ENCODE peak calls at places on chromosomes 11 and 22, in four cellular contexts. S is A549, U is HepG2, X is K562. Q is an unnamed sample.

GRCh38 chr22:37894939-37895670 is 11.0 kb upstream of the MICALL1 start:
- DNase-seq in S (no peak), X (no peak), U (no peak), Q (peak)

GRCh38 chr11:61897387-61898246 is 6.3 kb upstream of the FADS3 start:
- DNase-seq in S (peak), X (peak), U (peak), Q (peak)

GRCh38 chr22:48318173-48318572 is 1509.5 kb downstream of the BRD1 start:
- DNase-seq in X (no peak), U (no peak), S (no peak), Q (peak)

GRCh38 chr11:85619497-85619896 is 7.6 kb downstream of the DLG2 start:
- DNase-seq in S (no peak), X (no peak), U (no peak), Q (no peak)

GRCh38 chr11:313304-313786 is 495 bp upstream of the IFITM1 start:
- DNase-seq in X (no peak), U (no peak), S (no peak), Q (no peak)

GRCh38 chr11:94876645-94877445 is 96.5 kb downstream of the CWC15 start:
- DNase-seq in S (peak), U (peak), X (peak), Q (no peak)

GRCh38 chr11:46006418-46007070 is 84.1 kb downstream of the LARGE2 start:
- DNase-seq in X (peak), S (peak), U (peak), Q (no peak)

GRCh38 chr11:26964335-26964734 is 29.6 kb upstream of the FIBIN start:
- DNase-seq in S (no peak), U (no peak), X (no peak), Q (no peak)

GRCh38 chr11:61834278-61835004 is 6.3 kb downstream of the FADS2 start:
- DNase-seq in X (peak), U (no peak), S (no peak), Q (peak)

GRCh38 chr22:32761251-32761903 is 40.1 kb upstream of the TIMP3 start:
- DNase-seq in X (no peak), U (no peak), S (no peak), Q (no peak)

GRCh38 chr11:36447947-36448346 is 62.1 kb downstream of the TRAF6 start:
- DNase-seq in U (no peak), X (no peak), S (no peak), Q (no peak)

GRCh38 chr22:32880906-32881596 is 79.5 kb downstream of the TIMP3 start:
- DNase-seq in S (no peak), U (no peak), X (peak), Q (no peak)

GRCh38 chr11:100753562-100753961 is 66.5 kb downstream of the ARHGAP42 start:
- DNase-seq in S (no peak), X (no peak), U (no peak), Q (peak)

GRCh38 chr22:35212996-35213395 is 44.3 kb upstream of the HMGXB4 start:
- DNase-seq in U (no peak), X (no peak), S (no peak), Q (no peak)

GRCh38 chr11:87033561-87033960 is 4.2 kb upstream of the TMEM135 start:
- DNase-seq in S (no peak), X (no peak), U (no peak), Q (no peak)

GRCh38 chr11:133598879-133599278 is 66.6 kb upstream of the OPCML start:
- DNase-seq in U (no peak), X (no peak), S (no peak), Q (no peak)

GRCh38 chr11:60927061-60927592 is 2.9 kb downstream of the TMEM132A start:
- DNase-seq in S (no peak), U (no peak), X (no peak), Q (no peak)

GRCh38 chr22:27534720-27535125 is 266.8 kb downstream of the MN1 start:
- DNase-seq in U (peak), S (no peak), X (no peak), Q (no peak)

GRCh38 chr22:47162865-47163264 is 400.4 kb downstream of the TBC1D22A start:
- DNase-seq in U (no peak), X (no peak), S (no peak), Q (peak)

GRCh38 chr22:27670701-27671412 is 130.7 kb downstream of the MN1 start:
- DNase-seq in U (peak), S (no peak), X (peak), Q (peak)

GRCh38 chr11:88478136-88478785 is 140.7 kb upstream of the CTSC start:
- DNase-seq in U (no peak), X (no peak), S (no peak), Q (no peak)

GRCh38 chr22:34592341-34592740 is 473.6 kb upstream of the ISX start:
- DNase-seq in U (no peak), S (no peak), X (no peak), Q (no peak)

GRCh38 chr11:114285599-114285998 is 10.6 kb upstream of the NNMT start:
- DNase-seq in S (no peak), U (no peak), X (peak), Q (no peak)

GRCh38 chr11:2097356-2097997 is 41.7 kb downstream of the IGF2 start:
- DNase-seq in X (no peak), U (peak), S (no peak), Q (peak)

GRCh38 chr22:36461665-36462474 is 19.6 kb downstream of the TXN2 start:
- DNase-seq in X (no peak), S (peak), U (peak), Q (no peak)

GRCh38 chr11:14578551-14578956 is 58.4 kb upstream of the PSMA1 start:
- DNase-seq in X (peak), S (no peak), U (peak), Q (no peak)

GRCh38 chr11:33658195-33658900 is 42.3 kb downstream of the C11orf91 start:
- DNase-seq in X (no peak), S (no peak), U (no peak), Q (no peak)

GRCh38 chr11:43825217-43825816 is 55.3 kb upstream of the ALKBH3 start:
- DNase-seq in X (peak), S (peak), U (peak), Q (no peak)

GRCh38 chr11:35515224-35515623 is 10.2 kb downstream of the PAMR1 start:
- DNase-seq in X (no peak), S (no peak), U (no peak), Q (no peak)

GRCh38 chr11:10289765-10290420 is 4.1 kb downstream of the SBF2 start:
- DNase-seq in S (no peak), U (no peak), X (no peak), Q (no peak)

GRCh38 chr11:3105791-3106735 is 48.8 kb upstream of the CARS1 start:
- DNase-seq in U (no peak), X (no peak), S (no peak), Q (peak)

GRCh38 chr22:35037089-35037488 is 28.9 kb upstream of the ISX start:
- DNase-seq in X (no peak), U (no peak), S (no peak), Q (peak)

GRCh38 chr11:62054081-62054480 is 69.7 kb upstream of the INCENP start:
- DNase-seq in S (no peak), X (no peak), U (no peak), Q (no peak)

GRCh38 chr11:103051986-103052385 is 40.0 kb downstream of the DCUN1D5 start:
- DNase-seq in U (no peak), X (no peak), S (no peak), Q (no peak)

GRCh38 chr11:103051158-103051801 is 40.7 kb downstream of the DCUN1D5 start:
- DNase-seq in U (no peak), S (no peak), X (no peak), Q (no peak)

GRCh38 chr11:103053997-103054396 is 38.0 kb downstream of the DCUN1D5 start:
- DNase-seq in U (no peak), X (no peak), S (no peak), Q (no peak)

GRCh38 chr11:103055174-103055890 is 36.6 kb downstream of the DCUN1D5 start:
- DNase-seq in S (no peak), X (peak), U (peak), Q (no peak)
- TF ChIP-seq HMGXB4 in S (no peak), X (no peak), U (no peak), Q (no peak)

DNA sequence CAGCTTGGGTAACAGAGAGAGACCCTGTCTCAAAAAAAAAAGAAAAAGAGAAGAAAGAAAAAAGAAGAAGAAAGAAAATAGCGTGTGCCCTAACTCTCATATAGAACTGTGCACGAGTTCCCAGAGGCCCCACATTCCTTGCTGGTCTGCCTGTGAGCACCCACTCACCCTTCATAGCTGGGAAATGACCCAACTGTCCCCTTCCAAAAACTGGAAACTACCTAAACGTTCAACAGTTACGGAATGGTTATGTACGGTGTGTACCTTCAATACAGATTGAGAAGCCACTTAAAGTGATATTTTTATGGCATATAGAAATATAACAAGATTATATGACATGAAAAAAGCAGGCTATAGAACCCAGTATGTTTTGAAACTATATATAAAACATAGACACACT is 82.0 kb downstream of the PARVA start:
- DNase-seq in S (no peak), X (no peak), U (no peak), Q (no peak)
- TF ChIP-seq HMGXB4 in S (no peak), X (no peak), U (no peak), Q (no peak)

GRCh38 chr11:120771551-120772060 is 252.3 kb upstream of the TBCEL start:
- DNase-seq in S (no peak), U (no peak), X (no peak), Q (no peak)

GRCh38 chr11:120766318-120766717 is 254.8 kb downstream of the GRIK4 start:
- DNase-seq in X (no peak), S (no peak), U (no peak), Q (no peak)
- TF ChIP-seq HMGXB4 in X (no peak), S (no peak), U (no peak), Q (no peak)

GRCh38 chr11:111714522-111714921 is 51.7 kb downstream of the PPP2R1B start:
- DNase-seq in X (no peak), S (no peak), U (no peak), Q (no peak)

GRCh38 chr11:111720801-111721494 is 45.2 kb downstream of the PPP2R1B start:
- DNase-seq in U (no peak), X (no peak), S (no peak), Q (no peak)

GRCh38 chr11:111719379-111719778 is 46.8 kb downstream of the PPP2R1B start:
- DNase-seq in S (no peak), X (no peak), U (no peak), Q (no peak)

GRCh38 chr11:111715142-111715816 is 50.9 kb downstream of the PPP2R1B start:
- DNase-seq in S (no peak), X (no peak), U (no peak), Q (no peak)

DNA sequence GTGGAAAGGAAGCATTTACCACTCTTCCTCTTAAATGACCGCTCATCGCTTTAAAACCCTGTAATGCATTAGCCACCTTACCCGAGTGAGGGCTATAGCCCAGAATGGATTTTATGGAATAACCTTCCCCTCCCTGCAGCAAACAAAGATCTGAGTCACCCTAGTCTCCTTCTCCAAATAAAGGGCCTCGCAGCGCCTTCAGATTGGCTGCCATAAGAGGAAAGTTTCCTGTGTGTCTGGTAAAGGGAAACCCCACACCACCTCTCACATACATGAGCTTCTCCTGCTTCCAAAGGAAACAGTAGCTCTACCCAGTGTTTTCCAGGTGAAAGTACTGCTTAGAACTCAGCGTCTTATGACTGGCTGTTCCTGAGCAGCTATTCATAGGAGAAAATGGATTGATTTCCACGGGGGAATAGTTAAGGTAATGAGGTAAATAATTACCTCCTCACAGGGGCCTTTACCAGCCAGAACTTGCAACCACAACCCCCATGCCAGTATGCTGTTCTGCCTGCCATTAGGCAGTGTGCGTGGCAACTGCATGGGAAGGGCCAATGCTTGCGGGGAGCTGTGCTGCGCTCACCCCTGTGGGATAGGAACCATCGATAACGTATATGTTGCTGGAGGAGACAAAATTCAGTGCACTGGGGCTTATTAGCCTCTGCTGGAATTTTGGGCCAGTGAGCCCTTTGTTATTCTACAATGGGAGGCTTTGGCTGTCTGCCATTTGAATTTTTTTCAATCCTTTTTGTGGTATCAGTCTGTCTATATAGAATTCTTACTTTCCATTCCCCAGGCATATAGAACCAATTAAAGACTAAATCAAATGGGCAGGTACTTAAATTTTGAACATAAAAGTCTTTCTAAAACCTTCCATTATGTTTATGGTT is 47.5 kb downstream of the PPP2R1B start:
- DNase-seq in U (peak), X (no peak), S (no peak), Q (no peak)
- TF ChIP-seq HMGXB4 in U (no peak), X (no peak), S (no peak), Q (no peak)

GRCh38 chr11:57116654-57117053 is 65.1 kb upstream of the LRRC55 start:
- DNase-seq in U (peak), X (peak), S (peak), Q (peak)
- TF ChIP-seq HMGXB4 in U (no peak), X (no peak), S (no peak), Q (no peak)

DNA sequence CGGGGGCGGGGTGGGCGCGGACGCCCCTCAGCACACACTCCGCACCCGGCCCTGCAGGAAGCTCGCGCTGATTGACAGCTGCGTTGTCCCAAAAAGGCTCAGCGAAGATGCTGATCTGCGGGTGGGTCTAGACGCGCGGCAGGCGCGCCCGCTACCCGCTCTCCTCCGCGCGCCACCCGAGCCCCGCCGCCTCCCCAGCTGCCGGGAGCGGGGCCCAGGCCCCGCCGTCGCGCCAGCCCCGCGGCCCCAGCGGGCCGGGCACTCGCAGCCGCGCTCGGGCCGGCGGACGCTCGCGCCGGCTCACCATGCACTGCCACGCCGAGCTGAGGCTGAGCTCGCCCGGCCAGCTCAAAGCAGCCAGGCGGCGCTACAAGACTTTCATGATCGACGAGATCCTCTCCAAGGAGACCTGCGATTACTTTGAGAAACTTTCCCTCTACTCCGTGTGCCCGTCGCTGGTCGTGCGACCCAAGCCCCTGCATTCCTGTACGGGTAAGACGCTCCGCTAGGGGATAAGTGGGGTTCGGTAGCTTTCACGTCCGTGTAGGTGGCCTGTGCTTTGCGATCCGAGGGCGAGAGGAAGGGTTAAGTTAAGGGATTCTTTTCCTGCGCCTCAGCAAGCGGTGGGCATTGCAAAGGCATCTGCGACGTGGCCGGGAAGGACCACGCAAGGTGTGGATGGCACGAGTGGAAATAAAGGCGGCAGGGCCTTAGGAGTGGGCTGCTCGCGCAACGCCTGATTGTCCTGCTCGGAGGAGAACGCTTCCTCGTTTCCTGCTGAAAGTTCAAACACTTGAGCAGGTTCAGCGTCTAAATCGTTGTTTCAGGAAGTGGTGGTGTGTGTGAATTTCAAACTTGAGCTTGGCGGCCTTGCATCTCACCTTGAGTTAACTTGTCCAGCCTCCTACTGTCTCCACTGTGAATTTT is at the start of gene BARX2:
- DNase-seq in X (no peak), S (no peak), U (peak), Q (peak)
- TF ChIP-seq HMGXB4 in X (no peak), S (no peak), U (no peak), Q (peak)

GRCh38 chr22:23269441-23270211 is 89.3 kb downstream of the BCR start:
- DNase-seq in U (no peak), X (peak), S (no peak), Q (peak)
- TF ChIP-seq HMGXB4 in U (no peak), X (no peak), S (no peak), Q (no peak)

GRCh38 chr11:72308226-72309073 is 64.5 kb upstream of the PHOX2A start:
- DNase-seq in S (no peak), X (peak), U (no peak), Q (no peak)
- TF ChIP-seq HMGXB4 in S (no peak), X (no peak), U (no peak), Q (no peak)

Q was measured in WTC11.